ENCODE peak calls at places on chromosomes 5 and 9, in ten cellular contexts. One of them, this sample, is unnamed. For H3K36me3, the result is how much of the 10 kb centered on the place peaks cover.

GRCh38 chr9:133638076-133638475 is 1.9 kb downstream of the DBH start:
- DNase-seq in heart left ventricle: no peak
- DNase-seq in OCI-LY7: no peak
- DNase-seq in heart right ventricle: no peak
- DNase-seq in PC-3: no peak
- DNase-seq in endothelial cell of umbilical vein: no peak
- DNase-seq in cardiac muscle cell: no peak
- DNase-seq in HepG2: no peak
- DNase-seq in MM.1S: no peak
- DNase-seq in stomach: no peak
- DNase-seq in this sample: no peak

GRCh38 chr5:110590187-110590586 is 136.3 kb downstream of the TMEM232 start:
- DNase-seq in heart left ventricle: no peak
- DNase-seq in OCI-LY7: peak
- DNase-seq in heart right ventricle: no peak
- DNase-seq in PC-3: peak
- DNase-seq in endothelial cell of umbilical vein: peak
- DNase-seq in cardiac muscle cell: peak
- DNase-seq in HepG2: peak
- DNase-seq in MM.1S: peak
- DNase-seq in stomach: no peak
- DNase-seq in this sample: no peak

GRCh38 chr5:94174748-94175411 is 433.5 kb upstream of the POU5F2 start:
- DNase-seq in heart left ventricle: no peak
- DNase-seq in OCI-LY7: no peak
- DNase-seq in heart right ventricle: no peak
- DNase-seq in PC-3: peak
- DNase-seq in endothelial cell of umbilical vein: no peak
- DNase-seq in cardiac muscle cell: peak
- DNase-seq in HepG2: no peak
- DNase-seq in MM.1S: no peak
- DNase-seq in stomach: no peak
- DNase-seq in this sample: no peak

GRCh38 chr9:73118297-73118696 is 33.4 kb upstream of the ANXA1 start:
- DNase-seq in heart left ventricle: no peak
- DNase-seq in OCI-LY7: no peak
- DNase-seq in heart right ventricle: no peak
- DNase-seq in PC-3: peak
- DNase-seq in endothelial cell of umbilical vein: peak
- DNase-seq in cardiac muscle cell: no peak
- DNase-seq in HepG2: no peak
- DNase-seq in MM.1S: no peak
- DNase-seq in stomach: no peak
- DNase-seq in this sample: no peak

GRCh38 chr9:113919422-113919821 is 43.3 kb downstream of the ZNF618 start:
- DNase-seq in heart left ventricle: no peak
- DNase-seq in OCI-LY7: no peak
- DNase-seq in heart right ventricle: no peak
- DNase-seq in PC-3: no peak
- DNase-seq in endothelial cell of umbilical vein: no peak
- DNase-seq in cardiac muscle cell: no peak
- DNase-seq in HepG2: no peak
- DNase-seq in MM.1S: no peak
- DNase-seq in stomach: no peak
- DNase-seq in this sample: no peak

GRCh38 chr5:103005276-103005675 is 114.7 kb downstream of the GIN1 start:
- DNase-seq in heart left ventricle: no peak
- DNase-seq in OCI-LY7: no peak
- DNase-seq in heart right ventricle: no peak
- DNase-seq in PC-3: no peak
- DNase-seq in endothelial cell of umbilical vein: no peak
- DNase-seq in cardiac muscle cell: no peak
- DNase-seq in HepG2: no peak
- DNase-seq in MM.1S: no peak
- DNase-seq in stomach: no peak
- DNase-seq in this sample: no peak

GRCh38 chr5:168607946-168608345 is 28.8 kb upstream of the PANK3 start:
- DNase-seq in heart left ventricle: no peak
- DNase-seq in OCI-LY7: no peak
- DNase-seq in heart right ventricle: no peak
- DNase-seq in PC-3: no peak
- DNase-seq in endothelial cell of umbilical vein: no peak
- DNase-seq in cardiac muscle cell: no peak
- DNase-seq in HepG2: no peak
- DNase-seq in MM.1S: no peak
- DNase-seq in stomach: no peak
- DNase-seq in this sample: no peak

GRCh38 chr9:12693141-12693540 is at the start of gene TYRP1:
- DNase-seq in heart left ventricle: no peak
- DNase-seq in OCI-LY7: no peak
- DNase-seq in heart right ventricle: no peak
- DNase-seq in PC-3: no peak
- DNase-seq in endothelial cell of umbilical vein: no peak
- DNase-seq in cardiac muscle cell: no peak
- DNase-seq in HepG2: no peak
- DNase-seq in MM.1S: no peak
- DNase-seq in stomach: no peak
- DNase-seq in this sample: no peak

GRCh38 chr5:315488-316209 is 5.9 kb upstream of the AHRR start:
- DNase-seq in heart left ventricle: no peak
- DNase-seq in OCI-LY7: no peak
- DNase-seq in heart right ventricle: no peak
- DNase-seq in PC-3: no peak
- DNase-seq in endothelial cell of umbilical vein: no peak
- DNase-seq in cardiac muscle cell: no peak
- DNase-seq in HepG2: no peak
- DNase-seq in MM.1S: no peak
- DNase-seq in stomach: no peak
- DNase-seq in this sample: no peak
- H3K36me3 ChIP-seq in heart left ventricle: under half
- H3K36me3 ChIP-seq in OCI-LY7: under half
- H3K36me3 ChIP-seq in heart right ventricle: half or more
- H3K36me3 ChIP-seq in PC-3: under half
- H3K36me3 ChIP-seq in endothelial cell of umbilical vein: under half
- H3K36me3 ChIP-seq in cardiac muscle cell: under half
- H3K36me3 ChIP-seq in HepG2: under half
- H3K36me3 ChIP-seq in MM.1S: under half
- H3K36me3 ChIP-seq in stomach: half or more
- H3K36me3 ChIP-seq in this sample: under half

DNA sequence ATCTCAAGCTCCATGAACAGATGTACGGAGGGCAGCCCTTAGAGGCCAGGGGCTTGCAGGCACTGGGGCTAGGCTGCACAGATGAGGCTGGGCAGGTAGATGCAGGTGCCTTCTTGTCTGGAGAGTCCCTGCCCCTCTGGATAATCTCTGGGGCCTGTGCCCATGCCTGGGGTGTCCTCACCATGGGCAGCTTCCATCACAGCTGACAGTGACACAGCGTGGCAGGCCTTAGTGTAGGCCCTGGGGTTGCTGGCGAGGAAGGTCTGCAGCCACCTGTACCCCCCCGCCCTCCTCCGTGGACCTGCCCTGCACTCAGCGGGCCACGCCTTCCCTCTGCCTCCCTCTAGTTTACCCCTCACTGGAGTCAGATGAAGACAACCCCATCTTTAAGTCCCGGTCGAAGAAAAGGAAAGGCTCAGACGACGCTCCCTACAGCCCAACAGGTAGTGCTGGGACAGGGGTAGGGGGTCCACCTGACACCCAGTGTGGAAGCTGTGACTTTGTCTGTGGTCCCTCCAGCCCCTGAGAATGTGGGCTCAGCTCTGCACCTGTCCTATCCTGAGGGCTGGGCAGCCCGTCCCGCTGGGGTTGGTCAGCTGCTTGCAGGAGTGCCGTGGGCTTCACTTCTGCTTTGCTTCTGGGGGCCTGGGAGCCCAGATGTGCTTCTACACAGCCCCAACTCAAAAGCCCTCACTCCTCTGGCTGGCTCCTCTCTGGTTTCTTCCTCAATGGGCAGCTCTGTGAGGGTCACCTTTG is 98.4 kb downstream of the PHF2 start:
- DNase-seq in heart left ventricle: peak
- DNase-seq in OCI-LY7: no peak
- DNase-seq in heart right ventricle: no peak
- DNase-seq in PC-3: no peak
- DNase-seq in endothelial cell of umbilical vein: no peak
- DNase-seq in cardiac muscle cell: no peak
- DNase-seq in HepG2: no peak
- DNase-seq in MM.1S: no peak
- DNase-seq in stomach: peak
- DNase-seq in this sample: peak
- H3K36me3 ChIP-seq in heart left ventricle: half or more
- H3K36me3 ChIP-seq in OCI-LY7: under half
- H3K36me3 ChIP-seq in heart right ventricle: half or more
- H3K36me3 ChIP-seq in PC-3: under half
- H3K36me3 ChIP-seq in endothelial cell of umbilical vein: under half
- H3K36me3 ChIP-seq in cardiac muscle cell: under half
- H3K36me3 ChIP-seq in HepG2: under half
- H3K36me3 ChIP-seq in MM.1S: under half
- H3K36me3 ChIP-seq in stomach: half or more
- H3K36me3 ChIP-seq in this sample: half or more

GRCh38 chr9:127885508-127886281 is 8.2 kb upstream of the AK1 start:
- DNase-seq in heart left ventricle: no peak
- DNase-seq in OCI-LY7: no peak
- DNase-seq in heart right ventricle: no peak
- DNase-seq in PC-3: no peak
- DNase-seq in endothelial cell of umbilical vein: no peak
- DNase-seq in cardiac muscle cell: no peak
- DNase-seq in HepG2: no peak
- DNase-seq in MM.1S: no peak
- DNase-seq in stomach: no peak
- DNase-seq in this sample: no peak
- H3K36me3 ChIP-seq in heart left ventricle: under half
- H3K36me3 ChIP-seq in OCI-LY7: half or more
- H3K36me3 ChIP-seq in heart right ventricle: half or more
- H3K36me3 ChIP-seq in PC-3: under half
- H3K36me3 ChIP-seq in endothelial cell of umbilical vein: under half
- H3K36me3 ChIP-seq in cardiac muscle cell: under half
- H3K36me3 ChIP-seq in HepG2: under half
- H3K36me3 ChIP-seq in MM.1S: under half
- H3K36me3 ChIP-seq in stomach: half or more
- H3K36me3 ChIP-seq in this sample: half or more

DNA sequence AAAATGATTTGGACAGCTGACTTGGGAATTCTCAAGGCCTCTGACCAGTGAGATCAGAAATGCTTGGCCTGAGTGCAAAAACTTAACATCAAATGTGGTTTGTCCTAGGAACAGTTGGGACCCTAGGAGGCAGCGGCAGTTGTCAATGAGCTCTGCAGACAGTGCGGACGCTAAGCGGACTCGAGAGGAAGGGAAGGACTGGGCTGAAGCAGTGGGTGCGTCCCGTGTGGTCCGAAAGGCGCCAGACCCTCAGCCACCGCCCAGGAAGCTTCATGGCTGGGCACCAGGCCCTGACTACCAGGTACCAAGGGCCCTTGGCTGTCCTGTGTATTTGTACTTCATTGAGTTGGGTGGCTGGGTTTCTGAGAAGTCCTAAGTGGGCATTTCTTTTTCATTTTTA is 43.7 kb upstream of the POMT1 start:
- DNase-seq in heart left ventricle: no peak
- DNase-seq in OCI-LY7: no peak
- DNase-seq in heart right ventricle: no peak
- DNase-seq in PC-3: no peak
- DNase-seq in endothelial cell of umbilical vein: no peak
- DNase-seq in cardiac muscle cell: no peak
- DNase-seq in HepG2: no peak
- DNase-seq in MM.1S: no peak
- DNase-seq in stomach: no peak
- DNase-seq in this sample: no peak
- H3K36me3 ChIP-seq in heart left ventricle: half or more
- H3K36me3 ChIP-seq in OCI-LY7: half or more
- H3K36me3 ChIP-seq in heart right ventricle: half or more
- H3K36me3 ChIP-seq in PC-3: under half
- H3K36me3 ChIP-seq in endothelial cell of umbilical vein: under half
- H3K36me3 ChIP-seq in cardiac muscle cell: half or more
- H3K36me3 ChIP-seq in HepG2: half or more
- H3K36me3 ChIP-seq in MM.1S: under half
- H3K36me3 ChIP-seq in stomach: half or more
- H3K36me3 ChIP-seq in this sample: half or more